ENCODE peak calls at places on chromosomes 11 and 22, in eight cellular contexts. I is cardiac fibroblast, C is thoracic aorta, A is WERI-Rb-1, H is astrocyte of the spinal cord, P is neuronal stem cell, L is body of pancreas, V is RWPE2. E is an unnamed sample.

GRCh38 chr11:119591836-119592310 is 137.1 kb downstream of the NECTIN1 start:
- DNase-seq in I (no peak), C (no peak), A (no peak), H (no peak), P (no peak), L (no peak), V (no peak), E (no peak)

GRCh38 chr11:78840623-78841022 is 266.0 kb upstream of the NARS2 start:
- DNase-seq in I (peak; percentile 46), C (no peak), A (no peak), H (no peak), P (no peak), L (no peak), V (no peak), E (peak; percentile 79)

GRCh38 chr11:105045897-105046296 is 762 bp upstream of the CARD16 start:
- DNase-seq in I (peak; percentile 43), C (no peak), A (no peak), H (no peak), P (no peak), L (no peak), V (no peak), E (peak; percentile 88)

GRCh38 chr22:43637267-43637666 is 174.8 kb downstream of the EFCAB6 start:
- DNase-seq in I (no peak), C (no peak), A (no peak), H (no peak), P (no peak), L (no peak), V (no peak), E (no peak)

GRCh38 chr22:45882881-45883810 is 93.8 kb downstream of the WNT7B start:
- DNase-seq in I (no peak), C (no peak), A (peak; percentile 7), H (no peak), P (no peak), L (peak; percentile 4), V (peak; percentile 66), E (no peak)

GRCh38 chr11:75328426-75329277 is 22.8 kb downstream of the ARRB1 start:
- DNase-seq in I (peak; percentile 79), C (no peak), A (peak; percentile 82), H (peak; percentile 61), P (peak; percentile 48), L (peak; percentile 79), V (no peak), E (no peak)

GRCh38 chr11:123065634-123066033 is 3.7 kb upstream of the HSPA8 start:
- DNase-seq in I (peak; percentile 78), C (no peak), A (no peak), H (peak; percentile 57), P (no peak), L (no peak), V (no peak), E (no peak)

GRCh38 chr11:29914203-29914930 is 102.5 kb downstream of the KCNA4 start:
- DNase-seq in I (peak; percentile 39), C (no peak), A (no peak), H (no peak), P (no peak), L (no peak), V (no peak), E (no peak)

DNA sequence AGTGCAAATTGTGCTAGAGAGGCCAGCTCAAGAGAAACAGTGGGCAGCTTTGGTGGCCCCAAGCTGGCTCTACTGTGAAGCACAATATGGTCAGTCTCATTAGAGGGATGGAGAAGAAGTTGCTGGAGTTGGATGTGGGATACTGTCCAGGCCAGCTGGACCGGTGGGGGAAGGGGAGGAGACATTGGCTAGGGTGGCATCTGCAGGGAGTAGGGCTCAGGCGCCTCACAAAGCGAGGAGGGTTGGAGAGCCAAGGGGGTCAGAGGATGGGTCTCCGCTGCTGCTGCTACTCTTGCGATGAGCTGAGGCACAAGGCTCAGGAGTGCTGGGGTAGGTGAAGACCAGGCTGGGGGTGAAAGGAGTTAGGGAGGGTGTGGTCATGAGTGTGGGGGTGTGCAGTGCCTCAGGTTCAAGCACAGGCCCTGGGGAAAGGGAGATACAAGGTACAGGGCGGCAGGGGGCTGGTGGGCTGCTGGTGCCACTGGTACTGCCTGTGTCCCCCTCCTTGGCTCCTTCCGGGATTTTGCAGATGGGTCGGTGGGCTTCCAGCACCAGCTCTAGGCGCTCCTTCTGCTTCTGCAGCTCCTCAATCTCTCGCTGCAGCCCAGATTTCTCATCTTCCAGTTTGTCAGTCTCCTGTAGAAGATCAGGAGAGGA is 2.3 kb downstream of the CCDC85B start:
- DNase-seq in I (no peak), C (no peak), A (no peak), H (no peak), P (no peak), L (no peak), V (no peak), E (no peak)
- H3K4me3 ChIP-seq in I (peak overlapping the region; percentile 69), C (peak overlapping the region; percentile 76), A (no peak overlapping the region), H (no peak overlapping the region), P (no peak overlapping the region), L (no peak overlapping the region), V (no peak overlapping the region), E (no peak overlapping the region)

DNA sequence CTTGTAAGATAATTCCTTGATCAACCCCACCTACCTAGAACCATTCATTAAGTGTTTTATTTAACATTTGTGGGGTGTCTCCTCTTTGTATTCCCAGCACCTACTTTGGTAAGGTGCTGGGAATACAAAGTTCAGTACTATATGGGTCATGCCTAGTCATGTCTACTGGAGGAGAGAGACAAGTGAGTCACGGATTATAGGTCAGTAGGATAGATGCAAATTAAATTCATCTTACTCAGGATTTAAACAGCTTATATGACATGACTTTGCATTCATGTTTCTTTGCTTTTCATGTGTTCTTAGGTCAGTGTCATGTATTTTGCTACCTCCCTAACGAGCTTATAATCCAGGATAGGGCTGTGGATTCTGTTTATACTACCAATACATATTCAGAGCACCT is 3.4 kb upstream of the FADS1 start:
- DNase-seq in I (peak; percentile 80), C (no peak), A (no peak), H (peak; percentile 20), P (no peak), L (no peak), V (no peak), E (no peak)
- H3K4me3 ChIP-seq in I (no peak overlapping the region), C (no peak overlapping the region), A (no peak overlapping the region), H (no peak overlapping the region), P (no peak overlapping the region), L (no peak overlapping the region), V (no peak overlapping the region), E (no peak overlapping the region)

DNA sequence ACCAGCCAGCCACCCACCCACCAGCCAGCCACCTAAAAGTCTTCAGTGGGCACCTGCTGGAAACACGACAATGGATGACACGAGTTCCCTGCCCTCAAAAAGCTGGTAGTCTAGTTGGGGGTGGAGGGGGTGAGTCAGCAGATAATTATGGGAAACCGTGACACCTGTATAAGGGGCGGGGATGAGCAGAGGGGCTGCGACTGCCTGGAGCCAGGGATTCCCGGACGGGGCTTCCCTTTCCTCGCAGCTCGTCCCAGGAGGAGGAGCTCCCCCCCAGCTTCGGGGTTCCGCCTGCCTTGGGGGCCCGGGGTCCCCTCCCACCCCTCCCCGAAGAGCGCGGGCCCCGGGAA is 2.3 kb upstream of the RTN4RL2 start:
- DNase-seq in I (no peak), C (no peak), A (no peak), H (no peak), P (no peak), L (no peak), V (no peak), E (no peak)
- H3K4me3 ChIP-seq in I (no peak overlapping the region), C (peak overlapping the region; percentile 73), A (no peak overlapping the region), H (no peak overlapping the region), P (no peak overlapping the region), L (no peak overlapping the region), V (peak overlapping the region; percentile 13), E (no peak overlapping the region)

DNA sequence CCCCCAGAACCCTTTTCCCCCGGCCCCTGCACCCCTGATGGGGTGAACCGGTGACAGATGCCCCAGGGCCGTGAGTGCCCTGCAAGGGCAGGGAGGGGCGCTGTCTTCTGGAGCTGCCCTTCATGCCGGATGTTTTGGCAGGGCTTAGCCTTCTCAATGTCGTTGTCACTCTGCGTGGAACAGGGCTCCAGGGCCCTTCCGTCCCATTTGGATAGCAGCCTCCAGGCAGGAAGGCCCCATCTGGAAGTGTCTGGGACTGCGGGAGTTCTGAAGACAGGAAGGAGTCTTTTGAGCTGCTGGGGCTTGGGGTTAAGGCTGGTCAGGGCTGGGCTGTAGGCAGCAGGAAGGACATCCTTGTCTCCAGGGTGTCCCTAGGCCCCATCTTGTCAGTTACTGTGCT is 4.6 kb downstream of the FRMD8 start:
- DNase-seq in I (peak; percentile 39), C (no peak), A (no peak), H (peak; percentile 18), P (no peak), L (no peak), V (no peak), E (no peak)
- H3K4me3 ChIP-seq in I (peak overlapping the region; percentile 18), C (peak overlapping the region; percentile 51), A (no peak overlapping the region), H (peak overlapping the region; percentile 15), P (no peak overlapping the region), L (no peak overlapping the region), V (no peak overlapping the region), E (no peak overlapping the region)

GRCh38 chr22:50105529-50106100 is 15.8 kb downstream of the MOV10L1 start:
- DNase-seq in I (peak; percentile 53), C (no peak), A (no peak), H (no peak), P (no peak), L (no peak), V (no peak), E (no peak)
- H3K4me3 ChIP-seq in I (no peak overlapping the region), C (peak overlapping the region; percentile 8), A (no peak overlapping the region), H (no peak overlapping the region), P (no peak overlapping the region), L (no peak overlapping the region), V (no peak overlapping the region), E (no peak overlapping the region)

GRCh38 chr22:47133263-47133662 is 370.8 kb downstream of the TBC1D22A start:
- DNase-seq in I (no peak), C (no peak), A (no peak), H (no peak), P (no peak), L (no peak), V (no peak), E (no peak)
- H3K4me3 ChIP-seq in I (no peak overlapping the region), C (no peak overlapping the region), A (no peak overlapping the region), H (no peak overlapping the region), P (no peak overlapping the region), L (no peak overlapping the region), V (no peak overlapping the region), E (no peak overlapping the region)

GRCh38 chr11:62433141-62433543 is 14.3 kb downstream of the SCGB1A1 start:
- DNase-seq in I (no peak), C (no peak), A (no peak), H (no peak), P (no peak), L (no peak), V (no peak), E (no peak)
- H3K4me3 ChIP-seq in I (no peak overlapping the region), C (peak overlapping the region; percentile 46), A (no peak overlapping the region), H (no peak overlapping the region), P (no peak overlapping the region), L (no peak overlapping the region), V (no peak overlapping the region), E (no peak overlapping the region)

E was measured in lower leg skin.